ENCODE peak calls at places on chromosomes 11 and 22, in ten cellular contexts. A is RPMI8226; C is Caco-2; I is smooth muscle cell of the brain vasculature; T is RWPE1; D is stimulated activated CD4-positive, alpha-beta T cell treated with anti-CD3 and anti-CD28 coated beads, Interleukin-15, amount 100 ng/mL, for 1 hour; N is stimulated activated CD8-positive, alpha-beta memory T cell treated with anti-CD3 and anti-CD28 coated beads, Interleukin-4, amount 100 ng/mL, for 24 hours; Z is NCI-H1092; E is non-pigmented ciliary epithelial cell; F is NK-92 treated with Interleukin-12 subunit alpha and Interleukin-12 subunit beta, amount 100 ng/mL, for 24 hours. X is an unnamed sample.
A peak's percentile ranks its signal among the peaks of the same experiment; 100 is the strongest.

GRCh38 chr11:8250446-8250845 is 13.2 kb downstream of the LMO1 start:
- DNase-seq in A (no peak), C (peak; percentile 12), I (no peak), T (no peak), D (no peak), N (no peak), Z (no peak), E (no peak), F (no peak), X (no peak)

GRCh38 chr22:44161673-44162072 is 19.1 kb upstream of the PARVG start:
- DNase-seq in A (no peak), C (no peak), I (no peak), T (no peak), D (no peak), N (no peak), Z (no peak), E (no peak), F (no peak), X (no peak)

GRCh38 chr11:131888230-131888826 is 517.9 kb downstream of the NTM start:
- DNase-seq in A (no peak), C (no peak), I (peak; percentile 65), T (peak; percentile 27), D (no peak), N (no peak), Z (no peak), E (peak; percentile 94), F (no peak), X (no peak)

GRCh38 chr11:94134651-94135512 is 6.2 kb downstream of the PANX1 start:
- DNase-seq in A (no peak), C (no peak), I (no peak), T (peak; percentile 63), D (peak; percentile 16), N (no peak), Z (no peak), E (peak; percentile 89), F (no peak), X (peak; percentile 72)

GRCh38 chr11:5383576-5383975 is at the start of gene OR51M1:
- DNase-seq in A (no peak), C (no peak), I (no peak), T (no peak), D (no peak), N (no peak), Z (no peak), E (no peak), F (no peak), X (no peak)

GRCh38 chr22:20196094-20196840 is 45.4 kb upstream of the CCDC188 start:
- DNase-seq in A (no peak), C (no peak), I (no peak), T (no peak), D (no peak), N (no peak), Z (no peak), E (no peak), F (no peak), X (no peak)

GRCh38 chr11:71442123-71442522 is 6.1 kb downstream of the DHCR7 start:
- DNase-seq in A (no peak), C (no peak), I (no peak), T (no peak), D (no peak), N (no peak), Z (no peak), E (no peak), F (no peak), X (no peak)

GRCh38 chr11:78292109-78292803 is 103.5 kb downstream of the USP35 start:
- DNase-seq in A (no peak), C (no peak), I (no peak), T (no peak), D (no peak), N (no peak), Z (no peak), E (no peak), F (no peak), X (no peak)

GRCh38 chr11:57248780-57249383 is 11.8 kb upstream of the APLNR start:
- DNase-seq in A (peak; percentile 68), C (peak; percentile 73), I (no peak), T (peak; percentile 59), D (no peak), N (no peak), Z (peak; percentile 24), E (no peak), F (peak; percentile 5), X (peak; percentile 33)

GRCh38 chr11:21374381-21374780 is 705.0 kb downstream of the NELL1 start:
- DNase-seq in A (no peak), C (no peak), I (no peak), T (no peak), D (no peak), N (no peak), Z (no peak), E (no peak), F (no peak), X (no peak)

GRCh38 chr22:29331213-29331612 is 15.7 kb upstream of the RASL10A start:
- DNase-seq in A (no peak), C (no peak), I (no peak), T (no peak), D (no peak), N (no peak), Z (no peak), E (no peak), F (no peak), X (no peak)

GRCh38 chr11:76799061-76799804 is 16.1 kb downstream of the TSKU start:
- DNase-seq in A (peak; percentile 91), C (no peak), I (no peak), T (peak; percentile 85), D (peak; percentile 66), N (peak; percentile 67), Z (peak; percentile 78), E (no peak), F (peak; percentile 22), X (no peak)

GRCh38 chr22:39344046-39344390 is 5.8 kb upstream of the SYNGR1 start:
- DNase-seq in A (no peak), C (no peak), I (no peak), T (no peak), D (no peak), N (no peak), Z (no peak), E (no peak), F (no peak), X (no peak)

GRCh38 chr11:119178166-119178680 is 7.1 kb upstream of the NHERF4 start:
- DNase-seq in A (no peak), C (no peak), I (no peak), T (no peak), D (no peak), N (no peak), Z (no peak), E (no peak), F (no peak), X (no peak)

GRCh38 chr11:70498976-70499801 is 100.9 kb downstream of the CTTN start:
- DNase-seq in A (no peak), C (peak; percentile 35), I (no peak), T (no peak), D (no peak), N (no peak), Z (no peak), E (no peak), F (no peak), X (no peak)

GRCh38 chr11:13869404-13869886 is 93.1 kb upstream of the SPON1 start:
- DNase-seq in A (no peak), C (no peak), I (no peak), T (no peak), D (no peak), N (no peak), Z (no peak), E (no peak), F (no peak), X (no peak)

GRCh38 chr22:47442821-47443220 is 680.4 kb downstream of the TBC1D22A start:
- DNase-seq in A (no peak), C (no peak), I (no peak), T (no peak), D (no peak), N (no peak), Z (no peak), E (no peak), F (no peak), X (no peak)

GRCh38 chr22:23118647-23119491 is 22.9 kb downstream of the RSPH14 start:
- DNase-seq in A (no peak), C (no peak), I (no peak), T (no peak), D (no peak), N (no peak), Z (no peak), E (no peak), F (no peak), X (no peak)

GRCh38 chr11:78791254-78791653 is 216.6 kb upstream of the NARS2 start:
- DNase-seq in A (no peak), C (no peak), I (no peak), T (no peak), D (no peak), N (no peak), Z (no peak), E (no peak), F (no peak), X (no peak)

GRCh38 chr22:39518996-39519680 is 1.2 kb upstream of the ATF4 start:
- DNase-seq in A (peak; percentile 57), C (no peak), I (no peak), T (peak; percentile 28), D (no peak), N (no peak), Z (no peak), E (no peak), F (no peak), X (no peak)

GRCh38 chr11:118051611-118052461 is 25.0 kb upstream of the TMPRSS4 start:
- DNase-seq in A (peak; percentile 25), C (peak; percentile 31), I (no peak), T (no peak), D (no peak), N (peak; percentile 37), Z (no peak), E (no peak), F (peak; percentile 28), X (no peak)

GRCh38 chr22:46293591-46294260 is 2.9 kb upstream of the GTSE1 start:
- DNase-seq in A (peak; percentile 82), C (no peak), I (peak; percentile 44), T (no peak), D (no peak), N (no peak), Z (no peak), E (no peak), F (no peak), X (no peak)

GRCh38 chr11:14357843-14358728 is 897 bp downstream of the RRAS2 start:
- DNase-seq in A (no peak), C (peak; percentile 90), I (peak; percentile 21), T (peak; percentile 60), D (peak; percentile 16), N (peak; percentile 20), Z (no peak), E (no peak), F (peak; percentile 36), X (peak; percentile 10)

GRCh38 chr11:1158681-1159525 is 1.1 kb downstream of the MUC5AC start:
- DNase-seq in A (no peak), C (peak; percentile 26), I (no peak), T (no peak), D (no peak), N (no peak), Z (no peak), E (no peak), F (no peak), X (no peak)

GRCh38 chr22:27372969-27373670 is 428.4 kb downstream of the MN1 start:
- DNase-seq in A (peak; percentile 89), C (peak; percentile 73), I (no peak), T (no peak), D (no peak), N (no peak), Z (no peak), E (no peak), F (no peak), X (no peak)

GRCh38 chr11:11789735-11790369 is 51.9 kb upstream of the USP47 start:
- DNase-seq in A (peak; percentile 20), C (no peak), I (no peak), T (peak; percentile 28), D (no peak), N (no peak), Z (no peak), E (no peak), F (no peak), X (no peak)

GRCh38 chr22:43042101-43042780 is 27.3 kb upstream of the PACSIN2 start:
- DNase-seq in A (peak; percentile 75), C (no peak), I (peak; percentile 39), T (no peak), D (no peak), N (no peak), Z (peak; percentile 17), E (no peak), F (no peak), X (no peak)

GRCh38 chr11:67488155-67488480 is 5.3 kb downstream of the AIP start:
- DNase-seq in A (no peak), C (no peak), I (no peak), T (no peak), D (no peak), N (no peak), Z (no peak), E (no peak), F (no peak), X (no peak)

X was measured in pulmonary artery endothelial cell.